ENCODE peak calls at places on chromosomes 11 and 22, in eight cellular contexts. B is thoracic aorta, P is Peyer's patch, O is ovary, J is iPS DF 6.9, I is heart right ventricle, D is neuronal stem cell, X is mesenchymal stem cell. E is an unnamed sample. For H3K4me1 and H3K36me3, the result is how much of the 10 kb centered on the place peaks cover.

GRCh38 chr11:109371444-109372176 is 50.4 kb upstream of the C11orf87 start:
- DNase-seq in B (no peak), P (no peak), O (no peak), J (no peak), I (no peak), D (no peak), X (no peak), E (peak)

GRCh38 chr22:50739894-50740293 is 1.9 kb downstream of the ACR start:
- DNase-seq in B (no peak), P (peak), O (no peak), J (no peak), I (no peak), D (no peak), X (no peak), E (no peak)

GRCh38 chr11:32316232-32316631 is 119.1 kb downstream of the WT1 start:
- DNase-seq in B (no peak), P (no peak), O (no peak), J (no peak), I (no peak), D (no peak), X (no peak), E (no peak)

GRCh38 chr11:12827929-12828812 is 153.9 kb downstream of the TEAD1 start:
- DNase-seq in B (no peak), P (peak), O (peak), J (no peak), I (peak), D (peak), X (peak), E (peak)

GRCh38 chr11:99275521-99275920 is 254.8 kb downstream of the CNTN5 start:
- DNase-seq in B (no peak), P (no peak), O (no peak), J (no peak), I (no peak), D (no peak), X (no peak), E (no peak)

GRCh38 chr11:10669258-10670033 is 24.1 kb downstream of the IRAG1 start:
- DNase-seq in B (no peak), P (no peak), O (no peak), J (no peak), I (no peak), D (no peak), X (peak), E (peak)

GRCh38 chr11:122642472-122642922 is 13.0 kb upstream of the UBASH3B start:
- DNase-seq in B (no peak), P (no peak), O (no peak), J (no peak), I (no peak), D (no peak), X (peak), E (peak)

GRCh38 chr11:86606849-86607481 is 65.5 kb downstream of the ME3 start:
- DNase-seq in B (no peak), P (no peak), O (no peak), J (no peak), I (no peak), D (no peak), X (peak), E (no peak)

GRCh38 chr22:22878211-22878570 is 9.4 kb upstream of the IGLL5 start:
- DNase-seq in B (no peak), P (no peak), O (no peak), J (no peak), I (no peak), D (no peak), X (no peak), E (no peak)

GRCh38 chr11:126354631-126355323 is 709 bp upstream of the ST3GAL4 start:
- DNase-seq in B (no peak), P (no peak), O (no peak), J (no peak), I (no peak), D (no peak), X (no peak), E (no peak)

GRCh38 chr11:48064306-48064705 is 83.9 kb downstream of the PTPRJ start:
- DNase-seq in B (no peak), P (no peak), O (no peak), J (no peak), I (no peak), D (no peak), X (peak), E (peak)

GRCh38 chr11:27700351-27701261 is at the start of gene BDNF:
- DNase-seq in B (no peak), P (no peak), O (no peak), J (no peak), I (no peak), D (peak), X (peak), E (peak)

GRCh38 chr11:27699242-27699925 is 871 bp downstream of the BDNF start:
- DNase-seq in B (no peak), P (no peak), O (no peak), J (no peak), I (no peak), D (no peak), X (peak), E (peak)

GRCh38 chr11:27698872-27699241 is 1.4 kb downstream of the BDNF start:
- DNase-seq in B (no peak), P (peak), O (peak), J (no peak), I (peak), D (peak), X (peak), E (peak)

GRCh38 chr11:27701262-27702105 is 1.2 kb upstream of the BDNF start:
- DNase-seq in B (no peak), P (no peak), O (no peak), J (no peak), I (peak), D (no peak), X (peak), E (peak)

DNA sequence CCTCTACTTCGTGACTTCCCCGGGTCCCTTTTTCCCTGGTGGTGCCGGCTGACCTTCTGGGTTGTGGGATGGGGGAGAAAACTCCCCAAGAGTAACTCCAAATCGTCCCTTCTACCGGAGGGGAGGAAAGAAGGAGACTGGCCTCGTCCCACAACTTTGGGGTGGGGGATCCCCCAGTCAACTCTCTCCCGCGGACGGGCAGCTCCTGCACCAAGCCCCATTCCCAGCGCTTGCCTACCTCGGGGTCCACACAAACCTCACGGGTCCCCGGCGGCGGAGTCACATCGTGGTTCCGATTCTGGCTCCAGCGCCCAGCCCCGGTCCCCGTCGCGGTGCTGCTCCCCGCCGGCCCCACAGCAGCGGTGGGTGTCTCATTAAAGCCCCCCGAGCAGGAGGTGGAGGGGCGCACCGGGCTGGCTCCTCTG is 317 bp downstream of the BDNF start:
- DNase-seq in B (no peak), P (no peak), O (no peak), J (no peak), I (no peak), D (no peak), X (no peak), E (no peak)
- H3K4me1 ChIP-seq in B (under half), P (under half), O (under half), J (under half), I (under half), D (under half), X (under half), E (under half)

GRCh38 chr11:119126675-119127268 is 5.4 kb downstream of the HINFP start:
- DNase-seq in B (no peak), P (no peak), O (no peak), J (no peak), I (no peak), D (no peak), X (no peak), E (no peak)

GRCh38 chr11:119134389-119134978 is 13.1 kb downstream of the HINFP start:
- DNase-seq in B (no peak), P (no peak), O (no peak), J (no peak), I (no peak), D (no peak), X (peak), E (no peak)

GRCh38 chr11:119125849-119126248 is 4.5 kb downstream of the HINFP start:
- DNase-seq in B (no peak), P (peak), O (no peak), J (no peak), I (no peak), D (no peak), X (no peak), E (no peak)

DNA sequence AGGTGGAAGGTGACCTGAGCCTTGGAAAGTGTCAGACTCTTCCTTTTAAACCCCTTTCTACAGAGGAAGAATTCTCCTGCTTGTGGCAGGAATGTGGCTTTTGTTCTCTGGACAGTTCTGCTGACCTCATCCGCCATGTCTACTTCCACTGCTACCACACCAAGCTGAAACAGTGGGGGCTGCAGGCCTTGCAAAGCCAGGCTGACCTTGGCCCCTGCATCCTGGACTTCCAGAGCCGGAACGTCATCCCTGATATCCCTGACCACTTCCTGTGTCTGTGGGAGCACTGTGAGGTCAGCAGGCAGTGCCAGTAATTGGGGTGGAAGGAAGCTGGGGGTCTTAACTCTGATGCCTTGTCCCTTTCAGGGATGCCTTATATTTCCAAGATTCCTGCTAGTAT is 9.3 kb downstream of the HINFP start:
- DNase-seq in B (no peak), P (no peak), O (peak), J (no peak), I (no peak), D (no peak), X (peak), E (peak)
- H3K36me3 ChIP-seq in B (under half), P (half or more), O (under half), J (under half), I (half or more), D (under half), X (under half), E (under half)

DNA sequence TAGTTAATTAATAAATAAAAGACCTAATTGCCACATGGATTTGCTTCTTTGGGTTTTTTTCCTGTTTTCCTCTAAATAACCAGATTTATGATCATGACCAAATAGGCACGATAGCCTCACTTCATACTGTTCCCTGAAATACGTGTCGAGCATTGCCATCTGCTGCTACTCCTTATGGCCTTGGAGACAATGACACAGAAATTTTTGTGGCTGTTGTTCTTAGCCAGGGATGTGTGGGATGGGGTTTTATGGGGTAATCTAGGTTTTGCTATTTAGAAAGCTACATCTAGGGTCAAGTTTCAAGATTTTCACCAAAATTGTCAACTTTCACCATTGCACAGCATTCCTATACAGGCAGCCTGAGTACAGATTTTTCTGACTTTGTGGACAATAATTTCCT is 145.2 kb downstream of the DBX1 start:
- DNase-seq in B (no peak), P (no peak), O (no peak), J (no peak), I (no peak), D (no peak), X (no peak), E (no peak)
- H3K4me1 ChIP-seq in B (under half), P (under half), O (under half), J (under half), I (under half), D (under half), X (under half), E (half or more)

GRCh38 chr11:35978173-35978572 is 34.3 kb downstream of the LDLRAD3 start:
- DNase-seq in B (no peak), P (no peak), O (no peak), J (no peak), I (no peak), D (no peak), X (no peak), E (peak)

GRCh38 chr11:35980646-35981402 is 37.0 kb downstream of the LDLRAD3 start:
- DNase-seq in B (no peak), P (no peak), O (no peak), J (no peak), I (peak), D (no peak), X (peak), E (peak)

GRCh38 chr11:35976434-35976833 is 32.6 kb downstream of the LDLRAD3 start:
- DNase-seq in B (no peak), P (no peak), O (no peak), J (no peak), I (no peak), D (no peak), X (no peak), E (no peak)

GRCh38 chr11:35981581-35981980 is 37.7 kb downstream of the LDLRAD3 start:
- DNase-seq in B (no peak), P (no peak), O (peak), J (no peak), I (peak), D (no peak), X (no peak), E (peak)

DNA sequence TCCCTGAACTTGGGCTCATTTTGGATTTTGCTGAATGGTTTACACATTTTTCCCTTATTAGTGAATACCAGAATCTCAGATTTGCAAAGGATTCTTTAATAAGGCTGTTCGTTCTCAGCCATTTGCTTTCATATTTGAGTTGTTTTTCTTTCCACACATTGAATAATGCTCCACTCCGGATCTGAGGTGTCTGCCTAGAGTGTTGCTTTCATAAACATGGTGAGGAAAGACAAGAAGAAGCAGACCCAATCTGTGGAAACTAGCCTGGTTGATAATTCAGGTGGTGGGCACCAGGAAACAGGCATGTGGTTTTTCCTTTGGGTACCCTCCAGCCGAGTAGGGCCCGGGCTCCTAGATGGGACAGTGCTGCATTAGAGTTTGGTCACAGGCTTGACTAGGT is 35.0 kb downstream of the LDLRAD3 start:
- DNase-seq in B (no peak), P (no peak), O (no peak), J (no peak), I (no peak), D (no peak), X (no peak), E (no peak)
- H3K36me3 ChIP-seq in B (under half), P (under half), O (under half), J (under half), I (under half), D (under half), X (under half), E (under half)

DNA sequence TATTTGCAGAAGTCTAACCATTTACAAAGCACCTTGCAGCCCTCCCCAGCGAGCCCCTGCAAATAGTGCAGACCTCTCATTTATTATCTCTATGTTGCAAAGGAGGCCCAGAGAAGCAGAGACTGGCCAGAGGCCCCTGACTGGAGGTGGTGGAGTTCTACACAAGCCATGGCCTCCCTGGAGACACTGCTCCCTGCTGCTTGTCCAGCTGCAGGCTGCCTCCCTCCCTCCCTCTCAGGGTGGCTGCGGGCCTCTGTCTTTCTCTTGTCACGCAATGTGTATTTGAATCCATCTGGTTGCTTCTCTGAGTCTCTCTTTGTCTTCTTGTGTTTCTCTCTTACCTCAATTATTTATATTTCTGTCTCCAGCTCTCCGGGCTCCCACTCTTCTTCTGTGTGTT is 59.1 kb upstream of the PRDM11 start:
- DNase-seq in B (no peak), P (no peak), O (no peak), J (no peak), I (no peak), D (no peak), X (peak), E (no peak)
- H3K4me1 ChIP-seq in B (under half), P (under half), O (under half), J (under half), I (under half), D (under half), X (under half), E (under half)

GRCh38 chr11:67496113-67496512 is 9.1 kb downstream of the PITPNM1 start:
- DNase-seq in B (no peak), P (no peak), O (no peak), J (no peak), I (no peak), D (no peak), X (no peak), E (no peak)

GRCh38 chr11:67492801-67493547 is 10.1 kb downstream of the AIP start:
- DNase-seq in B (no peak), P (no peak), O (no peak), J (no peak), I (no peak), D (no peak), X (no peak), E (no peak)

GRCh38 chr11:67493548-67494370 is 10.9 kb downstream of the AIP start:
- DNase-seq in B (no peak), P (no peak), O (no peak), J (no peak), I (no peak), D (no peak), X (no peak), E (no peak)

GRCh38 chr11:67495234-67496005 is 9.7 kb downstream of the PITPNM1 start:
- DNase-seq in B (no peak), P (no peak), O (no peak), J (no peak), I (no peak), D (no peak), X (no peak), E (no peak)

DNA sequence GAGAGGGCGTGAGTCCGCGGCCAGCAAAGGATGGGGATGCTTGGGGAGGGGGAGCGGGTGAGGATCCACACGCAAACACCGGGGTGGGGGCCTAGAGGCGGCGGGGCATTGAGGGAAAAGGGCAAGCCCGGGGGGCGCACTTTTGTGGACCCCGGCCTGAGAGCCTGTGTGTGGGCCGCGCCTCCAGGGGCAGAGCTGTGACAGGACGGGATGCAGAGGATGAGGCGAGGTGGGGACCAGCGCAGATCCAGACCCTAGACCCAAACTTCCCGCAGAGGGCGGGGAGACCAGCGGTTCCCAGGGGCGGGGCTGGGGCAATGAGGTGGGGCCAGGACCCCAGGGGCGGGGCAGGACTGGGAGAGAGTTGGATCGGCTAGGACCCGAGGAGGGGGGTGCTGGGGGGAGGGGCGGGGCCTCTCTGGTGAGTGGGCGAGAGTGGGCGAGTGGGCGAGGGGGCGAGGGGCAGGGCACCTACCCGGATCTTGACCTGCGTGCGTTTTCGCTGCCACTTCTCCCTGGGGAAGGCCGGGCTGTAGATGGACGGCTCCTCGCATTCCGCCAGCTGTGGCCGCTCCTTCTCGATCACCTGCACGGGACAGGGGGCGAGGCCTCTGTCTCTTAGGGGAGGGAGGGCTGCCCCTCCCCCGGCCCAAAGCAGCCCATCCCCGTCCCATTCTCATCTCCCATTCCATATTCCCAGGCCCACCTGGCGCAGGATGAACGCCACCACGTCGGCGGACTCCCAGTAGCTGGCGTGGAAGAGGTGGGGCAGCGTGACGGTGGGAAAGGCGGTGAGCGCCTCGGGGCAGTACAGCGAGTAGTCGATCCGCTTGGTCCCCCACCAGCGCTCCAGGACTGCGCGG is 10.6 kb downstream of the PITPNM1 start:
- DNase-seq in B (no peak), P (no peak), O (no peak), J (no peak), I (no peak), D (no peak), X (no peak), E (no peak)
- H3K36me3 ChIP-seq in B (half or more), P (half or more), O (under half), J (under half), I (half or more), D (half or more), X (half or more), E (under half)

GRCh38 chr22:37501610-37502341 is 15.6 kb upstream of the MFNG start:
- DNase-seq in B (peak), P (peak), O (peak), J (no peak), I (peak), D (no peak), X (peak), E (peak)

GRCh38 chr22:37499789-37500188 is 13.6 kb upstream of the MFNG start:
- DNase-seq in B (no peak), P (no peak), O (no peak), J (no peak), I (no peak), D (no peak), X (no peak), E (no peak)

GRCh38 chr22:37500745-37501144 is 14.6 kb upstream of the MFNG start:
- DNase-seq in B (no peak), P (no peak), O (no peak), J (no peak), I (no peak), D (no peak), X (no peak), E (no peak)

GRCh38 chr22:37502342-37503182 is 16.4 kb upstream of the MFNG start:
- DNase-seq in B (no peak), P (peak), O (no peak), J (no peak), I (no peak), D (no peak), X (no peak), E (peak)

GRCh38 chr22:37501176-37501609 is 15.0 kb upstream of the MFNG start:
- DNase-seq in B (no peak), P (no peak), O (peak), J (no peak), I (peak), D (no peak), X (no peak), E (peak)
- H3K4me1 ChIP-seq in B (under half), P (half or more), O (under half), J (under half), I (half or more), D (under half), X (half or more), E (under half)